ENCODE peak calls at places on chromosomes 3 and 15, in four cellular contexts. Z, V, Q and N are unnamed samples.

GRCh38 chr3:69052567-69052898 is 400 bp upstream of the TMF1 start:
- DNase-seq in V (no peak), Q (no peak), Z (no peak), N (no peak)

GRCh38 chr15:33068531-33068990 is 126.0 kb downstream of the FMN1 start:
- DNase-seq in Q (no peak), V (no peak), Z (no peak), N (no peak)

GRCh38 chr15:77059761-77060345 is 11.1 kb downstream of the TSPAN3 start:
- DNase-seq in V (no peak), Q (no peak), Z (peak), N (no peak)

GRCh38 chr3:124483915-124484470 is 246.3 kb upstream of the UMPS start:
- DNase-seq in Z (no peak), V (no peak), Q (no peak), N (no peak)

GRCh38 chr3:127342735-127343134 is 54.9 kb upstream of the PRR20G start:
- DNase-seq in V (no peak), Z (no peak), Q (no peak), N (no peak)

GRCh38 chr3:4898454-4899313 is 80.6 kb upstream of the BHLHE40 start:
- DNase-seq in V (no peak), Q (peak), Z (peak), N (no peak)

GRCh38 chr15:27328616-27329015 is 357.6 kb downstream of the GABRG3 start:
- DNase-seq in Z (no peak), Q (no peak), V (no peak), N (no peak)

GRCh38 chr3:156477306-156477705 is 77.6 kb downstream of the SSR3 start:
- DNase-seq in Z (no peak), V (no peak), Q (no peak), N (no peak)

GRCh38 chr3:16239082-16239770 is 25.5 kb downstream of the DPH3 start:
- DNase-seq in V (no peak), Q (no peak), Z (no peak), N (no peak)

GRCh38 chr15:42152196-42152920 is 4.1 kb downstream of the PLA2G4F start:
- DNase-seq in Z (no peak), V (no peak), Q (no peak), N (no peak)

GRCh38 chr15:45364271-45364670 is 14.1 kb downstream of the GATM start:
- DNase-seq in V (no peak), Z (no peak), Q (no peak), N (no peak)

GRCh38 chr3:21835266-21835665 is 84.3 kb upstream of the ZNF385D start:
- DNase-seq in V (no peak), Q (no peak), Z (no peak), N (no peak)

GRCh38 chr15:28900041-28900891 is 14.5 kb downstream of the APBA2 start:
- DNase-seq in Z (no peak), Q (no peak), V (no peak), N (no peak)

GRCh38 chr3:11136871-11137626 is 17.2 kb upstream of the HRH1 start:
- DNase-seq in V (peak), Q (peak), Z (no peak), N (no peak)

GRCh38 chr3:188389711-188390346 is 235.9 kb downstream of the LPP start:
- DNase-seq in Z (no peak), Q (no peak), V (peak), N (peak)

GRCh38 chr3:183490653-183491052 is 62.2 kb upstream of the MCF2L2 start:
- DNase-seq in Z (no peak), V (no peak), Q (no peak), N (no peak)

GRCh38 chr3:134675726-134676252 is 25.0 kb upstream of the KY start:
- DNase-seq in Q (no peak), V (no peak), Z (no peak), N (no peak)

GRCh38 chr15:33405096-33405495 is 94.3 kb downstream of the RYR3 start:
- DNase-seq in Z (no peak), V (no peak), Q (no peak), N (no peak)

GRCh38 chr15:99997112-99997651 is 263.9 kb upstream of the LYSMD4 start:
- DNase-seq in V (peak), Z (no peak), Q (no peak), N (no peak)

GRCh38 chr3:13480340-13481318 is 523 bp downstream of the HDAC11 start:
- DNase-seq in V (peak), Q (no peak), Z (no peak), N (no peak)

GRCh38 chr3:129061888-129062834 is 1.6 kb downstream of the GP9 start:
- DNase-seq in Z (no peak), V (no peak), Q (no peak), N (no peak)

GRCh38 chr3:108441081-108441507 is 69.3 kb downstream of the MYH15 start:
- DNase-seq in Z (no peak), V (no peak), Q (no peak), N (no peak)

GRCh38 chr15:78276032-78276943 is 11.9 kb downstream of the DNAJA4 start:
- DNase-seq in Z (no peak), V (no peak), Q (no peak), N (no peak)

GRCh38 chr3:23004971-23005370 is 198.2 kb upstream of the UBE2E2 start:
- DNase-seq in Q (no peak), Z (no peak), V (no peak), N (no peak)

GRCh38 chr3:24387000-24387399 is 107.7 kb downstream of the THRB start:
- DNase-seq in V (no peak), Q (no peak), Z (no peak), N (no peak)

GRCh38 chr3:7610634-7611033 is 749.7 kb downstream of the GRM7 start:
- DNase-seq in V (no peak), Z (no peak), Q (no peak), N (no peak)

GRCh38 chr3:39147711-39148115 is 5.7 kb downstream of the CSRNP1 start:
- DNase-seq in Z (no peak), Q (no peak), V (no peak), N (peak)

GRCh38 chr15:79195239-79195638 is 87.3 kb upstream of the ANKRD34C start:
- DNase-seq in V (no peak), Z (no peak), Q (no peak), N (no peak)

GRCh38 chr3:125916376-125916978 is 52.5 kb upstream of the ROPN1B start:
- DNase-seq in Q (peak), Z (peak), V (no peak), N (peak)

GRCh38 chr3:25992606-25993005 is 202.7 kb downstream of the OXSM start:
- DNase-seq in Q (no peak), Z (no peak), V (no peak), N (no peak)

GRCh38 chr3:134445631-134446030 is 40.2 kb downstream of the ANAPC13 start:
- DNase-seq in Z (no peak), V (no peak), Q (no peak), N (no peak)

GRCh38 chr15:47301481-47301880 is 415.8 kb upstream of the SEMA6D start:
- DNase-seq in V (no peak), Z (no peak), Q (no peak), N (no peak)

GRCh38 chr15:29925227-29926082 is 103.2 kb upstream of the TJP1 start:
- DNase-seq in Q (peak), V (peak), Z (no peak), N (peak)

GRCh38 chr3:49570033-49570654 is 15.9 kb downstream of the BSN start:
- DNase-seq in Q (no peak), V (no peak), Z (no peak), N (no peak)

GRCh38 chr3:186362409-186362757 is 349 bp upstream of the DGKG start:
- DNase-seq in Q (no peak), V (no peak), Z (no peak), N (no peak)

GRCh38 chr3:152583913-152584312 is 251.0 kb upstream of the P2RY1 start:
- DNase-seq in Q (no peak), Z (no peak), V (peak), N (no peak)
- TF ChIP-seq POLR2AphosphoS5 in Q (no peak), Z (no peak), V (no peak), N (no peak)

GRCh38 chr15:57551717-57552677 is 39.7 kb upstream of the MYZAP start:
- DNase-seq in Z (no peak), Q (peak), V (no peak), N (no peak)
- TF ChIP-seq POLR2A in Z (no peak), Q (no peak), V (no peak), N (no peak)

DNA sequence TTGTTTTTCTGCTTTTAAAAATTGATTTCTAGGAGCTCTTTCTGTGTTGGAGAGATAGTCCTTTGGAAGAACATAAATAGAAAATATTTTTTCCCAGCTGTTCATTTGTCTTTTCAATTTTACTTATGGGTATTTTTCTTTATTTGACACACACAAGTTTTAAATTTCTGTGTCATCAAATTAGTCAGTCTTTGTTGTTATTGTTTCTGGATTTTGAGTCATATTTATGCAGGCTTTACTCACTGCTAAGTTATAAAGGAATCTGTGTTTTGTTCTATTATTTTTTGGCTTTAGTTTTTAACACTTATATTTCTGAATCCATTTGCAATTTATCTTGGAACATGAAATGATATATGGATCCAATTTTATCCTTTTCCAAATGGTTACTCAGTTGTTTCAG is 5.9 kb upstream of the GHSR start:
- DNase-seq in Q (no peak), V (no peak), Z (no peak), N (no peak)
- TF ChIP-seq POLR2AphosphoS5 in Q (no peak), V (no peak), Z (no peak), N (no peak)

GRCh38 chr3:30708472-30708871 is 102.1 kb downstream of the TGFBR2 start:
- DNase-seq in V (no peak), Q (no peak), Z (no peak), N (no peak)

GRCh38 chr3:30704931-30705890 is 98.8 kb downstream of the TGFBR2 start:
- DNase-seq in Z (no peak), V (no peak), Q (no peak), N (no peak)

GRCh38 chr3:30710017-30710416 is 103.6 kb downstream of the TGFBR2 start:
- DNase-seq in Q (no peak), V (no peak), Z (no peak), N (no peak)

GRCh38 chr3:30711867-30712266 is 105.5 kb downstream of the TGFBR2 start:
- DNase-seq in Z (no peak), V (no peak), Q (no peak), N (no peak)

GRCh38 chr3:30707825-30708224 is 101.4 kb downstream of the TGFBR2 start:
- DNase-seq in Z (no peak), V (no peak), Q (no peak), N (no peak)
- TF ChIP-seq POLR2A in Z (no peak), V (no peak), Q (no peak), N (no peak)

DNA sequence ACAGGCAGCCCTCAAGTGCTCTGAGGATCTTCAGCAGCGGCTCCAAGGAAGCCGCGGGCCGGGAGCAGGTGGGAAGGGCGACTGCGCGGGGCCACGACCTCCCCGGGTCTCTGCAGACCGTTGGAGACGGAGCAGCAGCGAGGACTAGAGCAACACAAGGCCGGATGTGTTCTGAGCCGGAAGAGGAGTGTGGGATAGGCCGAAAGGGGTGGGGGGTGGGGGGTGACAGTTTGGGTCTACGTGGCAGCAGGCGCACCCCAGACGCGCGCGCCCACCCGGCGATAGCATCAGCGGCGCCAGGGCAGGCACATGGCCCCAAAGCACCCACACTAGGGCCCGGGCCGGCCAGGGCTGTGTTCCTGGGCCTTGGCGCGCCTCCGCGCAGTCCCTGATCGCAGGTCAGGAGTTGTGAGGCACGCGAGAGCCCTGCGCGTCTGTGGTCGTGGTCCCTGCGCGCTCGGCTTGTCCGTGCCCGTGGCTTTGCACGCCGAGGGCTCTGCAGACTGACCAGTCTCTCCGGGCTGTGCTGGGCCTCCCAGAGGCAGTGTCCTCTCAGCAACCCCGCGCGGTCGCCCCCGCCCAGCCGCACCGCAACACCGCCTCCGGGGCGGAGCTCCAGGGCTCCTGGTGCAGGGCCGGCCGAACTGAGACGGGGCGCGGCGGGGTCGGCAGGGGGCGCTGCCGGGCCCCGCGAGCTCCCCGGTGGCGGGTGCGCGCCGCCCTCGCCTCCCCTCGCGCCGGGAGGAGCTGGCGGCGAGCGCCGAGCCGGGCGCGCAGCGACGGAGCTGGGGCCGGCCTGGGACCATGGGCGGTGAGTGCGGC is at the start of gene PXYLP1:
- DNase-seq in Z (peak), Q (peak), V (peak), N (peak)
- TF ChIP-seq POLR2AphosphoS5 in Z (peak), Q (peak), V (peak), N (peak)

DNA sequence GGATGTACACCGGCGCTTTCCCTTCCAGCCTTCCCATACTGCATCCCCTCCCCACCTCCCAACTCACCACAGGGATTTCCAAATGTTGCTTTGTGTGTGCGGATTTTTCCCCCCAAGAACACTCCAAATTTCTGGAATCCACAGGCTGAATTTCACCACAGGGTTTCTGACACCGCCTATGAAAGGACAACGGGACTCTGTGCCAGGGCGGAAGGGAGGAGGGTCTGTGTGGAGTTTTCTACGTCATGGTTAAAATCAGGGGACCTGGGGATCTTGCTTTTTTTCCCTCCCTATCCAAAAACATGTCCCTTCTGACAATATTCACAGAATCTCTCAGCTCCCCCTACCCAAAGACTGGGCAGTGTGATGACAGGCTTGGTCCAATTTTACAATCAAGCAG is 14.6 kb downstream of the CYP19A1 start:
- DNase-seq in Q (no peak), Z (no peak), V (no peak), N (no peak)
- TF ChIP-seq POLR2A in Q (no peak), Z (no peak), V (no peak), N (no peak)

DNA sequence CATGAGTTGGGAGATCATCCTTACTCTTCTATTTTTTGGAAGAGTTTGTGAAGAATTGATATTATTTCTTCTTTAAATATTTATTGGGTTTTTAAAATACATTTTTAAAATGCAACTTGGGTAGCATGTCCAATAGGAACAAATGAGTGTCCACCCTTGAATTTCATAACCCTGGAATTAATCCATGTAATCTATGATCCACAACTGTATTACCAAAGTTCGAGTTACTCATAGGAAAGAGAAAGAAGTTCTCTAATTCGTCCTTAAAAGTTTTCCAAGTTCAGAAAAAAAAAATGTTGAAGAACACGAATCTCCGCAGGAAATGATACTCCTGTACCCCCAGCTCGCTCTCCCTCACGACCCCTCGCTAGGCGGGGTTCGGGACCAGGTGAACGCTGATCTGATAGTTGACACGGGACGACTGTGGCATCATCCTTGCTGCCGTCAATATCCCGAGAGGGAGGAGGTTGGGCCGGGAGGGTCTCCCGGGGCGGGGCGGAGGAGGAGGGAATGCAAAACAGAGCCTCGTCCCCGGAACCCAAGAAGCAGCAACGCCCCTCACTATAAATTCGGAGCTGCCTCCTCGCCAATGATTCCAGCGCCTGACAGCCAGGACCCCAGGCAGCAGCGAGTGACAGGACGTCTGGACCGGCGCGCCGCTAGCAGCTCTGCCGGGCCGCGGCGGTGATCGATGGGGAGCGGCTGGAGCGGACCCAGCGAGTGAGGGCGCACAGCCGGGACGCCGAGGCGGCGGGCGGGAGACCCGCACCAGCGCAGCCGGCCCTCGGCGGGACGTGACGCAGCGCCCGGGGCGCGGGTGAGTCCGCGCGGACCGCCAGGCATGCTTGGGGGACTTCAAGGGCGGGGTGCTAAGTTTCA is at the start of gene AGTR1:
- DNase-seq in Q (no peak), Z (no peak), V (peak), N (no peak)
- TF ChIP-seq POLR2AphosphoS5 in Q (no peak), Z (no peak), V (peak), N (no peak)

GRCh38 chr15:75335705-75336355 is at the start of gene COMMD4:
- DNase-seq in V (peak), Q (peak), Z (no peak), N (peak)
- TF ChIP-seq POLR2A in V (no peak), Q (no peak), Z (peak), N (no peak)

DNA sequence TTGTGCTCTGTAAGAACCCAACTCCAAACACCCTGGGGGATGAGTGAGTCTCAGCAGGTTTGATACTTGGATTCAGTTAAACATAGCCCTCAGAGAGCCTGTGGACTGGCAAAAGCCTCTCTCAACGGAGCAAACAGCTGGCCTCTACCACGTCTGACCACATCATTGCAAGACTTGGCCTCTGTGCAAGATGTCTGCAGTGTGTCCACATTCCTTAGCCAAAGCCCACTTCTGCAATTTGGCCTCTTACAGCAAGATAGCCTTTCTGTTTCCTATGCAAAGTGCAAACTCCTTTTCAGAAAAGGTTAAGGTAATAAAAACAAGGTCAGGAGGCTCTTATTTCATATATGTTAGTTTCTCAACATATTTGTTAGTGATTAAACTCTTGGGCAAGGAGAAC is 27.9 kb downstream of the FBN1 start:
- DNase-seq in Q (no peak), V (peak), Z (no peak), N (no peak)
- TF ChIP-seq POLR2AphosphoS5 in Q (no peak), V (peak), Z (no peak), N (no peak)

GRCh38 chr3:3179407-3180094 is at the start of gene CRBN:
- DNase-seq in Q (peak), V (peak), Z (peak), N (peak)
- TF ChIP-seq POLR2A in Q (peak), V (no peak), Z (peak), N (peak)